ENCODE peak calls at places on chromosomes 3 and 15, in six cellular contexts. One of them, this sample, is unnamed.

GRCh38 chr3:107710851-107711250 is 188.1 kb downstream of the BBX start:
- DNase-seq in GM12878: no peak
- DNase-seq in SK-N-SH: no peak
- DNase-seq in A549: peak; percentile 12
- DNase-seq in HepG2: no peak
- DNase-seq in H1: no peak
- DNase-seq in this sample: no peak

GRCh38 chr3:105511031-105511430 is 144.3 kb downstream of the ALCAM start:
- DNase-seq in GM12878: no peak
- DNase-seq in SK-N-SH: no peak
- DNase-seq in A549: no peak
- DNase-seq in HepG2: no peak
- DNase-seq in H1: no peak
- DNase-seq in this sample: no peak

GRCh38 chr3:188439080-188439479 is 285.1 kb downstream of the LPP start:
- DNase-seq in GM12878: no peak
- DNase-seq in SK-N-SH: no peak
- DNase-seq in A549: no peak
- DNase-seq in HepG2: no peak
- DNase-seq in H1: no peak
- DNase-seq in this sample: no peak

GRCh38 chr15:62141643-62142588 is 23.2 kb downstream of the C2CD4B start:
- DNase-seq in GM12878: no peak
- DNase-seq in SK-N-SH: no peak
- DNase-seq in A549: no peak
- DNase-seq in HepG2: no peak
- DNase-seq in H1: no peak
- DNase-seq in this sample: no peak

GRCh38 chr3:6806991-6807390 is 53.9 kb upstream of the GRM7 start:
- DNase-seq in GM12878: no peak
- DNase-seq in SK-N-SH: no peak
- DNase-seq in A549: no peak
- DNase-seq in HepG2: no peak
- DNase-seq in H1: no peak
- DNase-seq in this sample: no peak

GRCh38 chr3:38136272-38136806 is 588 bp downstream of the ACAA1 start:
- DNase-seq in GM12878: no peak
- DNase-seq in SK-N-SH: peak; percentile 59
- DNase-seq in A549: no peak
- DNase-seq in HepG2: no peak
- DNase-seq in H1: no peak
- DNase-seq in this sample: peak; percentile 57

GRCh38 chr3:33808559-33808958 is 10.1 kb downstream of the PDCD6IP start:
- DNase-seq in GM12878: no peak
- DNase-seq in SK-N-SH: no peak
- DNase-seq in A549: no peak
- DNase-seq in HepG2: no peak
- DNase-seq in H1: no peak
- DNase-seq in this sample: no peak

GRCh38 chr15:53835309-53835708 is 75.8 kb upstream of the WDR72 start:
- DNase-seq in GM12878: no peak
- DNase-seq in SK-N-SH: no peak
- DNase-seq in A549: peak; percentile 4
- DNase-seq in HepG2: no peak
- DNase-seq in H1: no peak
- DNase-seq in this sample: no peak

GRCh38 chr3:10387881-10388621 is 67.1 kb upstream of the SEC13 start:
- DNase-seq in GM12878: no peak
- DNase-seq in SK-N-SH: no peak
- DNase-seq in A549: no peak
- DNase-seq in HepG2: no peak
- DNase-seq in H1: no peak
- DNase-seq in this sample: no peak
- H3K4me2 ChIP-seq in GM12878: no peak overlapping the region
- H3K4me2 ChIP-seq in SK-N-SH: no peak overlapping the region
- H3K4me2 ChIP-seq in A549: no peak overlapping the region
- H3K4me2 ChIP-seq in HepG2: no peak overlapping the region
- H3K4me2 ChIP-seq in H1: no peak overlapping the region
- H3K4me2 ChIP-seq in this sample: no peak overlapping the region

GRCh38 chr3:119657887-119658702 is 2.3 kb downstream of the POPDC2 start:
- DNase-seq in GM12878: no peak
- DNase-seq in SK-N-SH: no peak
- DNase-seq in A549: no peak
- DNase-seq in HepG2: no peak
- DNase-seq in H1: no peak
- DNase-seq in this sample: no peak

GRCh38 chr3:119662604-119663377 is 2.4 kb upstream of the POPDC2 start:
- DNase-seq in GM12878: no peak
- DNase-seq in SK-N-SH: no peak
- DNase-seq in A549: no peak
- DNase-seq in HepG2: no peak
- DNase-seq in H1: no peak
- DNase-seq in this sample: no peak

GRCh38 chr3:119660474-119661150 is at the start of gene POPDC2:
- DNase-seq in GM12878: no peak
- DNase-seq in SK-N-SH: peak; percentile 75
- DNase-seq in A549: no peak
- DNase-seq in HepG2: no peak
- DNase-seq in H1: no peak
- DNase-seq in this sample: no peak

GRCh38 chr3:119658994-119659393 is 1.4 kb downstream of the POPDC2 start:
- DNase-seq in GM12878: no peak
- DNase-seq in SK-N-SH: no peak
- DNase-seq in A549: no peak
- DNase-seq in HepG2: no peak
- DNase-seq in H1: no peak
- DNase-seq in this sample: no peak

DNA sequence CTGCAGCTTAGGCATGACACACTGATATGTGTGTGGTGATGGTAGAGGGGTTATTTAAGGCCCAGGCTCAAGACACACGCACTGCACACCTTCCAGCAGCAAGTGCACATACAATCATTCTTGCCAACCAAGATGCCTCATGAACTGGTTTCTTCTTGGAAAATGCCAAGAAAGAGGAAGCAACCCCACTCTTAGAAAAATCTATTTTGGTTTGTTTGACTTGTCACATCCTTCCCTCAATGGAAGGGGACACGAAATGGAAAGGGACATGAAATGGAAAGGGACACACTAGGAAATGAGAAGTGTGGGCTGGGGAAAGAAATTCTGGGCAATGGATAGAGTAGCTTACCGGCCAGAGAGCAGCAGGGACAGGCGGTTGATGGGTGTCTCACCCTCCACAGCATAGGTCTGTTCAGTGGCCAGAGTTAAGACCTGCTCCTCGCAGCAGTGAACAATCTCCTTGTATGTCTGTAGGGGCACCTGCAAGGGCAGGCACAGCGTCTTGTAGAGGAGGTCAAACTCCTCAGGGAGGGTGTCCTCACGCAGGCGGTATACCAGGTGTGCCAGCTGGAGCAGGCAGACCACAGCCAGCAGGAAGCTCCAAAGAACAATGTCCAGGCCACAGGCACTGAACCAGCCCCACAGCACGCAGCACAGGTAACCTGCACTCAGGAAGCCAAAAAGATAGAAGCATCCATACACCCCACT is 651 bp downstream of the POPDC2 start:
- DNase-seq in GM12878: no peak
- DNase-seq in SK-N-SH: no peak
- DNase-seq in A549: no peak
- DNase-seq in HepG2: no peak
- DNase-seq in H1: no peak
- DNase-seq in this sample: no peak
- H3K4me3 ChIP-seq in GM12878: no peak overlapping the region
- H3K4me3 ChIP-seq in SK-N-SH: peak overlapping the region; percentile 36
- H3K4me3 ChIP-seq in A549: no peak overlapping the region
- H3K4me3 ChIP-seq in HepG2: no peak overlapping the region
- H3K4me3 ChIP-seq in H1: no peak overlapping the region
- H3K4me3 ChIP-seq in this sample: no peak overlapping the region

DNA sequence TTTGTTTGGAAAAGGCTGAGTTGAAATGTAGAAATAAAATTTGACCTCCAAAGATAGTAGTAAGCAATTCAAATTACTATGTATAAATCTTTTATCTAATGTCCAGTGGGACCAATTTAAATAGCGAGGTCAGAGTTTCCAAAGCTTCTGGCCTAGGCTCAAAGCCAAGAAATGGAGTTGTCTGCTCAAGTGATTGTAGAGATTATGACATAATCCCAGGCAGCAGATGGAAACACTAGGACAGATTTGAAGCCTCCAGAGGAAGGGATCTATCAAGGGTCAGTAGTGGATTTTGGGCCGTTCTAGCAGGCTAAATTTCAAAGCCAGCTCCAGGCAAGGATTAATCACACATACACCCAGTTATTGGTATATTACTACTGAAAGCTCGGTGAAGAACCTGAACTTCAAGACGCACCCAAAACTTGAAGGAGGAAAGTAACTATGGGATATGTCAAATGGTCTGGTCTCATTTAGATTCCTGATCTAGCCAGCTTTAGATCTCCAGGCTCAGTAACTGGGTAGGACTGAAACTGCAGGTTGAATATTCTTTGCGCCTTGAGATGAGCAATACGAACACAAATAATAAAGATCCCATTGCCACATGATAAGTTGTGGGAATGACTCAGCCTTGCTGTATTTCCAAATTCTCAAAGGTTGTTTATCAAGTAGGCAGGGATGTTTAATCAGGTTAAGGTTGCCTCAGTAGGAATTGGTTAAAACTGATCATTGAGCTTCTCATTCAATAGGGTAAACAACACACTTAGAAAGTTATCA is 30.9 kb upstream of the ARRDC4 start:
- DNase-seq in GM12878: no peak
- DNase-seq in SK-N-SH: no peak
- DNase-seq in A549: no peak
- DNase-seq in HepG2: no peak
- DNase-seq in H1: no peak
- DNase-seq in this sample: no peak
- TF ChIP-seq CHD2 in GM12878: no peak
- TF ChIP-seq CHD2 in SK-N-SH: no peak
- TF ChIP-seq CHD2 in A549: no peak
- TF ChIP-seq CHD2 in HepG2: no peak
- TF ChIP-seq CHD2 in H1: no peak
- TF ChIP-seq CHD2 in this sample: no peak

DNA sequence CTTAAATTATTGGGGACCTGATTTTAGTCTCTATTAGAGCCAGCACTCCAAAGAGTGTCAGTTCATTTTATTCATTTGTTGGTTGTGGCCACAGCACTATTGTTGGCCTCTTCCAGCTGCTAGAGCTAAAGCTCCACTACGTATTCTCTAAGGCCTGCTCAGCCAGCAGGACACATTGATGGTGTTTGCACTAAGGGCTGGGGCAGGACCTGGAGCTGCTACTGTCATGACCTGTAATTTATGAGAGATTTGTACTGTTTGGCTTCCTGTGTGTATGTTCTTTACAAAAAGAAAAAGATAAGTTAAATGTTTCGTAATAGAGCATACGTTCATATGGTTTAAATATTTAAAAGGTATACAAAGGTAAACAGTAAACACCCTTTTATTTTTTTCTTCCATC is 8.1 kb downstream of the GFM1 start:
- DNase-seq in GM12878: no peak
- DNase-seq in SK-N-SH: no peak
- DNase-seq in A549: peak; percentile 31
- DNase-seq in HepG2: no peak
- DNase-seq in H1: no peak
- DNase-seq in this sample: no peak
- H3K4me2 ChIP-seq in GM12878: no peak overlapping the region
- H3K4me2 ChIP-seq in SK-N-SH: no peak overlapping the region
- H3K4me2 ChIP-seq in A549: no peak overlapping the region
- H3K4me2 ChIP-seq in HepG2: no peak overlapping the region
- H3K4me2 ChIP-seq in H1: no peak overlapping the region
- H3K4me2 ChIP-seq in this sample: no peak overlapping the region

GRCh38 chr15:37086521-37086920 is 13.8 kb downstream of the MEIS2 start:
- DNase-seq in GM12878: no peak
- DNase-seq in SK-N-SH: no peak
- DNase-seq in A549: no peak
- DNase-seq in HepG2: no peak
- DNase-seq in H1: no peak
- DNase-seq in this sample: no peak

GRCh38 chr15:37084602-37085001 is 15.7 kb downstream of the MEIS2 start:
- DNase-seq in GM12878: no peak
- DNase-seq in SK-N-SH: no peak
- DNase-seq in A549: no peak
- DNase-seq in HepG2: no peak
- DNase-seq in H1: no peak
- DNase-seq in this sample: no peak

GRCh38 chr15:37087050-37087691 is 13.2 kb downstream of the MEIS2 start:
- DNase-seq in GM12878: no peak
- DNase-seq in SK-N-SH: no peak
- DNase-seq in A549: no peak
- DNase-seq in HepG2: no peak
- DNase-seq in H1: no peak
- DNase-seq in this sample: no peak

GRCh38 chr15:37088436-37088835 is 11.9 kb downstream of the MEIS2 start:
- DNase-seq in GM12878: no peak
- DNase-seq in SK-N-SH: no peak
- DNase-seq in A549: no peak
- DNase-seq in HepG2: peak; percentile 72
- DNase-seq in H1: no peak
- DNase-seq in this sample: no peak

DNA sequence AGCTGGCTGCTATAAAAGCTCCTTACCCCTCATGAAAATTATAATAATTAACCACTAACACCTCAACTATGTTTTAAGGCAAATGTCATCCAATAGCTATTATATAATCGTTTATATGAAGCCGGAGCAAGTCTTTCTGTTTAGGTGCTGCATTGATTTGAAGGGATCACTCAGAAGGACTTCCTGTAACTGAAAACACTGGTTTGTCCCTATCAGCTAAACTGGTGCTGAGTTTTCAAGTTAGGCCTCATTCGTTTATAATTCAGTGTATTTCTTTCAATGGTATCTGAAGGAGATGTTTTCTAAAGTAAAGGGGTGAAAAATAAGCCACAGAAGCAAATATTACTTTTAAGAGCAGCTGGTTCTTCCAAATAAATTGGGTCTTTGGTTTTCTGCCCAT is 14.2 kb downstream of the MEIS2 start:
- DNase-seq in GM12878: no peak
- DNase-seq in SK-N-SH: no peak
- DNase-seq in A549: no peak
- DNase-seq in HepG2: no peak
- DNase-seq in H1: no peak
- DNase-seq in this sample: no peak
- H3K4me3 ChIP-seq in GM12878: no peak overlapping the region
- H3K4me3 ChIP-seq in SK-N-SH: peak overlapping the region; percentile 22
- H3K4me3 ChIP-seq in A549: no peak overlapping the region
- H3K4me3 ChIP-seq in HepG2: no peak overlapping the region
- H3K4me3 ChIP-seq in H1: no peak overlapping the region
- H3K4me3 ChIP-seq in this sample: no peak overlapping the region

GRCh38 chr15:86076468-86076867 is 3.2 kb upstream of the AGBL1 start:
- DNase-seq in GM12878: no peak
- DNase-seq in SK-N-SH: no peak
- DNase-seq in A549: no peak
- DNase-seq in HepG2: no peak
- DNase-seq in H1: no peak
- DNase-seq in this sample: no peak

GRCh38 chr15:86077070-86077469 is 2.6 kb upstream of the AGBL1 start:
- DNase-seq in GM12878: no peak
- DNase-seq in SK-N-SH: no peak
- DNase-seq in A549: no peak
- DNase-seq in HepG2: no peak
- DNase-seq in H1: no peak
- DNase-seq in this sample: no peak

GRCh38 chr15:86073281-86073680 is 6.4 kb upstream of the AGBL1 start:
- DNase-seq in GM12878: no peak
- DNase-seq in SK-N-SH: no peak
- DNase-seq in A549: no peak
- DNase-seq in HepG2: no peak
- DNase-seq in H1: no peak
- DNase-seq in this sample: no peak
- TF ChIP-seq CHD2 in GM12878: no peak
- TF ChIP-seq CHD2 in SK-N-SH: no peak
- TF ChIP-seq CHD2 in A549: no peak
- TF ChIP-seq CHD2 in HepG2: no peak
- TF ChIP-seq CHD2 in H1: no peak
- TF ChIP-seq CHD2 in this sample: no peak

This sample was measured in K562.